ENCODE peak calls at places on chromosomes 7 and 10, in five cellular contexts. One of them, this sample, is unnamed.
A peak's percentile ranks its signal among the peaks of the same experiment; 100 is the strongest.

GRCh38 chr7:138499340-138499739 is 39.3 kb downstream of the TRIM24 start:
- DNase-seq in mesenchymal stem cell: no peak
- DNase-seq in fibroblast of lung: no peak
- DNase-seq in mammary epithelial cell: no peak
- DNase-seq in kidney: no peak
- DNase-seq in this sample: no peak

GRCh38 chr7:75732764-75733630 is 5.7 kb downstream of the HIP1 start:
- DNase-seq in mesenchymal stem cell: peak; percentile 97
- DNase-seq in fibroblast of lung: peak; percentile 93
- DNase-seq in mammary epithelial cell: peak; percentile 84
- DNase-seq in kidney: peak; percentile 76
- DNase-seq in this sample: peak; percentile 81

GRCh38 chr10:31635415-31636065 is 293.1 kb downstream of the ARHGAP12 start:
- DNase-seq in mesenchymal stem cell: no peak
- DNase-seq in fibroblast of lung: peak; percentile 59
- DNase-seq in mammary epithelial cell: peak; percentile 56
- DNase-seq in kidney: no peak
- DNase-seq in this sample: no peak

GRCh38 chr10:1378473-1378872 is 322.3 kb downstream of the WDR37 start:
- DNase-seq in mesenchymal stem cell: no peak
- DNase-seq in fibroblast of lung: no peak
- DNase-seq in mammary epithelial cell: no peak
- DNase-seq in kidney: no peak
- DNase-seq in this sample: no peak

GRCh38 chr10:1403508-1404230 is 333.7 kb downstream of the ADARB2 start:
- DNase-seq in mesenchymal stem cell: no peak
- DNase-seq in fibroblast of lung: no peak
- DNase-seq in mammary epithelial cell: no peak
- DNase-seq in kidney: no peak
- DNase-seq in this sample: no peak

GRCh38 chr10:97676770-97677581 is 10.1 kb downstream of the AVPI1 start:
- DNase-seq in mesenchymal stem cell: peak; percentile 61
- DNase-seq in fibroblast of lung: peak; percentile 48
- DNase-seq in mammary epithelial cell: peak; percentile 52
- DNase-seq in kidney: no peak
- DNase-seq in this sample: peak; percentile 75

GRCh38 chr10:33571616-33572015 is 237.1 kb upstream of the NRP1 start:
- DNase-seq in mesenchymal stem cell: no peak
- DNase-seq in fibroblast of lung: peak; percentile 54
- DNase-seq in mammary epithelial cell: peak; percentile 95
- DNase-seq in kidney: no peak
- DNase-seq in this sample: peak; percentile 4

GRCh38 chr10:100104300-100104699 is 22.6 kb upstream of the CPN1 start:
- DNase-seq in mesenchymal stem cell: no peak
- DNase-seq in fibroblast of lung: no peak
- DNase-seq in mammary epithelial cell: peak; percentile 40
- DNase-seq in kidney: no peak
- DNase-seq in this sample: no peak

GRCh38 chr7:143214789-143215679 is 6.8 kb upstream of the TAS2R40 start:
- DNase-seq in mesenchymal stem cell: peak; percentile 82
- DNase-seq in fibroblast of lung: peak; percentile 71
- DNase-seq in mammary epithelial cell: peak; percentile 67
- DNase-seq in kidney: no peak
- DNase-seq in this sample: peak; percentile 95

GRCh38 chr7:18289801-18290200 is 205.7 kb upstream of the HDAC9 start:
- DNase-seq in mesenchymal stem cell: no peak
- DNase-seq in fibroblast of lung: peak; percentile 10
- DNase-seq in mammary epithelial cell: no peak
- DNase-seq in kidney: no peak
- DNase-seq in this sample: no peak

GRCh38 chr10:3166496-3167290 is 5.9 kb downstream of the PITRM1 start:
- DNase-seq in mesenchymal stem cell: no peak
- DNase-seq in fibroblast of lung: no peak
- DNase-seq in mammary epithelial cell: peak; percentile 16
- DNase-seq in kidney: no peak
- DNase-seq in this sample: no peak

GRCh38 chr7:16850772-16851466 is 30.9 kb downstream of the AGR3 start:
- DNase-seq in mesenchymal stem cell: no peak
- DNase-seq in fibroblast of lung: no peak
- DNase-seq in mammary epithelial cell: no peak
- DNase-seq in kidney: peak; percentile 69
- DNase-seq in this sample: no peak

GRCh38 chr10:34539533-34540315 is 275.4 kb downstream of the PARD3 start:
- DNase-seq in mesenchymal stem cell: peak; percentile 56
- DNase-seq in fibroblast of lung: no peak
- DNase-seq in mammary epithelial cell: no peak
- DNase-seq in kidney: no peak
- DNase-seq in this sample: peak; percentile 59

GRCh38 chr7:93958651-93959050 is 37.1 kb downstream of the GNG11 start:
- DNase-seq in mesenchymal stem cell: no peak
- DNase-seq in fibroblast of lung: no peak
- DNase-seq in mammary epithelial cell: no peak
- DNase-seq in kidney: no peak
- DNase-seq in this sample: no peak

GRCh38 chr7:3861941-3862340 is 560.9 kb downstream of the SDK1 start:
- DNase-seq in mesenchymal stem cell: peak; percentile 89
- DNase-seq in fibroblast of lung: peak; percentile 81
- DNase-seq in mammary epithelial cell: peak; percentile 86
- DNase-seq in kidney: no peak
- DNase-seq in this sample: peak; percentile 82

GRCh38 chr7:158991824-158992621 is 135.7 kb downstream of the DYNC2I1 start:
- DNase-seq in mesenchymal stem cell: no peak
- DNase-seq in fibroblast of lung: no peak
- DNase-seq in mammary epithelial cell: no peak
- DNase-seq in kidney: peak; percentile 50
- DNase-seq in this sample: no peak

GRCh38 chr10:131776496-131776895 is 124.3 kb upstream of the PPP2R2D start:
- DNase-seq in mesenchymal stem cell: no peak
- DNase-seq in fibroblast of lung: no peak
- DNase-seq in mammary epithelial cell: no peak
- DNase-seq in kidney: peak; percentile 33
- DNase-seq in this sample: no peak

GRCh38 chr10:62766383-62766782 is 38.1 kb upstream of the ADO start:
- DNase-seq in mesenchymal stem cell: no peak
- DNase-seq in fibroblast of lung: no peak
- DNase-seq in mammary epithelial cell: no peak
- DNase-seq in kidney: no peak
- DNase-seq in this sample: no peak

GRCh38 chr10:113202011-113202410 is 252.0 kb downstream of the TCF7L2 start:
- DNase-seq in mesenchymal stem cell: no peak
- DNase-seq in fibroblast of lung: no peak
- DNase-seq in mammary epithelial cell: no peak
- DNase-seq in kidney: no peak
- DNase-seq in this sample: no peak

GRCh38 chr7:114885836-114886235 is 36.1 kb upstream of the MDFIC start:
- DNase-seq in mesenchymal stem cell: peak; percentile 50
- DNase-seq in fibroblast of lung: peak; percentile 72
- DNase-seq in mammary epithelial cell: peak; percentile 5
- DNase-seq in kidney: no peak
- DNase-seq in this sample: no peak

GRCh38 chr7:156282816-156283215 is 357.8 kb upstream of the RNF32 start:
- DNase-seq in mesenchymal stem cell: no peak
- DNase-seq in fibroblast of lung: no peak
- DNase-seq in mammary epithelial cell: no peak
- DNase-seq in kidney: no peak
- DNase-seq in this sample: no peak

GRCh38 chr10:22338260-22338894 is 6.9 kb upstream of the SPAG6 start:
- DNase-seq in mesenchymal stem cell: peak; percentile 6
- DNase-seq in fibroblast of lung: no peak
- DNase-seq in mammary epithelial cell: no peak
- DNase-seq in kidney: no peak
- DNase-seq in this sample: no peak
- H3K9ac ChIP-seq in mesenchymal stem cell: no peak overlapping the region
- H3K9ac ChIP-seq in fibroblast of lung: no peak overlapping the region
- H3K9ac ChIP-seq in mammary epithelial cell: no peak overlapping the region
- H3K9ac ChIP-seq in kidney: no peak overlapping the region
- H3K9ac ChIP-seq in this sample: no peak overlapping the region

GRCh38 chr10:103802081-103802480 is 53.3 kb downstream of the SH3PXD2A start:
- DNase-seq in mesenchymal stem cell: no peak
- DNase-seq in fibroblast of lung: no peak
- DNase-seq in mammary epithelial cell: no peak
- DNase-seq in kidney: no peak
- DNase-seq in this sample: no peak
- H3K4me1 ChIP-seq in mesenchymal stem cell: peaks cover 15% of the 10 kb centered on the region
- H3K4me1 ChIP-seq in fibroblast of lung: no peaks in the 10 kb centered on the region
- H3K4me1 ChIP-seq in mammary epithelial cell: peaks cover 74% of the 10 kb centered on the region
- H3K4me1 ChIP-seq in kidney: no peaks in the 10 kb centered on the region
- H3K4me1 ChIP-seq in this sample: no peaks in the 10 kb centered on the region

GRCh38 chr10:16919076-16919972 is 102.1 kb upstream of the RSU1 start:
- DNase-seq in mesenchymal stem cell: peak; percentile 40
- DNase-seq in fibroblast of lung: no peak
- DNase-seq in mammary epithelial cell: no peak
- DNase-seq in kidney: no peak
- DNase-seq in this sample: no peak
- H3K9ac ChIP-seq in mesenchymal stem cell: no peak overlapping the region
- H3K9ac ChIP-seq in fibroblast of lung: no peak overlapping the region
- H3K9ac ChIP-seq in mammary epithelial cell: no peak overlapping the region
- H3K9ac ChIP-seq in kidney: no peak overlapping the region
- H3K9ac ChIP-seq in this sample: no peak overlapping the region

GRCh38 chr7:130893441-130893894 is 159.5 kb upstream of the KLF14 start:
- DNase-seq in mesenchymal stem cell: peak; percentile 85
- DNase-seq in fibroblast of lung: peak; percentile 79
- DNase-seq in mammary epithelial cell: no peak
- DNase-seq in kidney: no peak
- DNase-seq in this sample: peak; percentile 75

GRCh38 chr7:130894146-130895005 is 160.4 kb upstream of the KLF14 start:
- DNase-seq in mesenchymal stem cell: peak; percentile 77
- DNase-seq in fibroblast of lung: peak; percentile 78
- DNase-seq in mammary epithelial cell: peak; percentile 79
- DNase-seq in kidney: peak; percentile 96
- DNase-seq in this sample: peak; percentile 63

GRCh38 chr7:130888468-130888867 is 154.5 kb upstream of the KLF14 start:
- DNase-seq in mesenchymal stem cell: no peak
- DNase-seq in fibroblast of lung: no peak
- DNase-seq in mammary epithelial cell: no peak
- DNase-seq in kidney: no peak
- DNase-seq in this sample: no peak

GRCh38 chr7:130890176-130891020 is 156.4 kb upstream of the KLF14 start:
- DNase-seq in mesenchymal stem cell: peak; percentile 78
- DNase-seq in fibroblast of lung: no peak
- DNase-seq in mammary epithelial cell: no peak
- DNase-seq in kidney: no peak
- DNase-seq in this sample: peak; percentile 89

GRCh38 chr7:130891254-130892094 is 157.5 kb upstream of the KLF14 start:
- DNase-seq in mesenchymal stem cell: peak; percentile 96
- DNase-seq in fibroblast of lung: peak; percentile 98
- DNase-seq in mammary epithelial cell: peak; percentile 92
- DNase-seq in kidney: peak; percentile 89
- DNase-seq in this sample: peak; percentile 97
- H3K4me1 ChIP-seq in mesenchymal stem cell: peaks cover 44% of the 10 kb centered on the region
- H3K4me1 ChIP-seq in fibroblast of lung: peaks cover 64% of the 10 kb centered on the region
- H3K4me1 ChIP-seq in mammary epithelial cell: peaks cover 81% of the 10 kb centered on the region
- H3K4me1 ChIP-seq in kidney: peaks cover 46% of the 10 kb centered on the region
- H3K4me1 ChIP-seq in this sample: peaks cover 94% of the 10 kb centered on the region

DNA sequence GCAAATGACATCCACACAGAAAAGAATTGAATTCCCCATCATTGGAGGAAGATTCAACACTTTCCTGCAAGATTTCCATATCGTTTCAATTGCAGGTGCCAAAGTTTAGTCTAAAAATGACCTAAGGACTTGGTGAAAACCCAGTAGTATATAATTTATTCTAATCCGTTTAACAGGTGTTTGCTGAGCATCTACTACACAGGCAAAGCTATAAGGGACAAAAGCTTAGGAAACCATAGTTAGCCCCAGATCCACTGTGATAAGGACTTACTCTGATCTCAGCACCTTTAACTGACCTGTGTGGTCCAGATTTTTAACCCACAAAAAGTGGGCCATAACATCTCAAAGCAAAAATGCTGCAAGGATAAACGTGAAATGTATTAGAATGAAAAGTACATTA is 19.1 kb downstream of the UBE2H start:
- DNase-seq in mesenchymal stem cell: no peak
- DNase-seq in fibroblast of lung: no peak
- DNase-seq in mammary epithelial cell: no peak
- DNase-seq in kidney: no peak
- DNase-seq in this sample: no peak
- H3K9ac ChIP-seq in mesenchymal stem cell: no peak overlapping the region
- H3K9ac ChIP-seq in fibroblast of lung: no peak overlapping the region
- H3K9ac ChIP-seq in mammary epithelial cell: no peak overlapping the region
- H3K9ac ChIP-seq in kidney: no peak overlapping the region
- H3K9ac ChIP-seq in this sample: no peak overlapping the region

GRCh38 chr10:70564901-70565351 is 37.6 kb downstream of the PRF1 start:
- DNase-seq in mesenchymal stem cell: no peak
- DNase-seq in fibroblast of lung: no peak
- DNase-seq in mammary epithelial cell: no peak
- DNase-seq in kidney: peak; percentile 46
- DNase-seq in this sample: no peak

GRCh38 chr10:70567603-70568002 is 34.9 kb downstream of the PRF1 start:
- DNase-seq in mesenchymal stem cell: no peak
- DNase-seq in fibroblast of lung: no peak
- DNase-seq in mammary epithelial cell: no peak
- DNase-seq in kidney: peak; percentile 27
- DNase-seq in this sample: no peak

GRCh38 chr10:70566515-70567290 is 35.8 kb downstream of the PRF1 start:
- DNase-seq in mesenchymal stem cell: no peak
- DNase-seq in fibroblast of lung: no peak
- DNase-seq in mammary epithelial cell: no peak
- DNase-seq in kidney: peak; percentile 52
- DNase-seq in this sample: no peak

GRCh38 chr10:70564113-70564725 is 38.3 kb downstream of the PRF1 start:
- DNase-seq in mesenchymal stem cell: no peak
- DNase-seq in fibroblast of lung: no peak
- DNase-seq in mammary epithelial cell: no peak
- DNase-seq in kidney: peak; percentile 68
- DNase-seq in this sample: no peak

GRCh38 chr10:70565556-70566514 is 36.7 kb downstream of the PRF1 start:
- DNase-seq in mesenchymal stem cell: no peak
- DNase-seq in fibroblast of lung: no peak
- DNase-seq in mammary epithelial cell: no peak
- DNase-seq in kidney: peak; percentile 56
- DNase-seq in this sample: no peak
- H3K4me1 ChIP-seq in mesenchymal stem cell: peaks cover 12% of the 10 kb centered on the region
- H3K4me1 ChIP-seq in fibroblast of lung: no peaks in the 10 kb centered on the region
- H3K4me1 ChIP-seq in mammary epithelial cell: no peaks in the 10 kb centered on the region
- H3K4me1 ChIP-seq in kidney: no peaks in the 10 kb centered on the region
- H3K4me1 ChIP-seq in this sample: peaks cover 7% of the 10 kb centered on the region